ENCODE peak calls at places on chromosomes 5 and 9, in eight cellular contexts. K is IMR-90, X is WTC11, M is sigmoid colon, I is mucosa of gallbladder, C is transverse colon, L is ureter, B is type B pancreatic cell. Q is an unnamed sample.

GRCh38 chr5:5980601-5981000 is 397.7 kb downstream of the MED10 start:
- DNase-seq in M (no peak), I (no peak), C (no peak), X (no peak), K (no peak), B (no peak), L (no peak), Q (no peak)

GRCh38 chr5:55327281-55327680 is 19.5 kb downstream of the MTREX start:
- DNase-seq in M (no peak), L (no peak), X (no peak), K (no peak), C (no peak), B (no peak), I (no peak), Q (no peak)

GRCh38 chr5:173825215-173825865 is 62.8 kb upstream of the CPEB4 start:
- DNase-seq in B (no peak), K (no peak), M (no peak), C (no peak), X (no peak), I (no peak), L (no peak), Q (no peak)

GRCh38 chr5:82011761-82012160 is 39.9 kb downstream of the ATG10 start:
- DNase-seq in M (no peak), L (no peak), C (no peak), X (no peak), B (no peak), K (peak), I (no peak), Q (no peak)

GRCh38 chr9:128685022-128685332 is 4.0 kb upstream of the SET start:
- DNase-seq in L (no peak), M (no peak), B (no peak), X (no peak), C (no peak), I (no peak), K (no peak), Q (no peak)

GRCh38 chr5:134758176-134758503 is 439 bp upstream of the DDX46 start:
- DNase-seq in M (no peak), C (no peak), B (no peak), I (no peak), K (no peak), X (no peak), L (no peak), Q (no peak)

GRCh38 chr9:76605271-76605670 is 146.3 kb downstream of the GCNT1 start:
- DNase-seq in X (no peak), K (no peak), I (no peak), B (no peak), L (no peak), C (no peak), M (no peak), Q (no peak)

GRCh38 chr9:8095531-8096223 is 296.1 kb upstream of the DMAC1 start:
- DNase-seq in K (no peak), B (no peak), I (no peak), L (no peak), X (no peak), M (no peak), C (no peak), Q (no peak)

GRCh38 chr5:142720561-142721275 is 34.8 kb upstream of the FGF1 start:
- DNase-seq in K (peak), I (peak), L (peak), B (peak), X (no peak), C (peak), M (no peak), Q (no peak)

GRCh38 chr5:28743362-28743761 is 1705.0 kb upstream of the CDH9 start:
- DNase-seq in I (no peak), M (no peak), L (no peak), X (no peak), C (no peak), K (no peak), B (no peak), Q (no peak)

GRCh38 chr9:133954862-133955529 is 37.1 kb downstream of the VAV2 start:
- DNase-seq in M (no peak), L (no peak), X (no peak), K (no peak), C (no peak), I (no peak), B (no peak), Q (no peak)

GRCh38 chr5:125327676-125328075 is 581.2 kb upstream of the ZNF608 start:
- DNase-seq in L (no peak), M (no peak), K (no peak), C (no peak), B (no peak), X (no peak), I (no peak), Q (no peak)

GRCh38 chr5:163790497-163790896 is 285.1 kb downstream of the MAT2B start:
- DNase-seq in B (no peak), L (no peak), I (no peak), K (no peak), X (no peak), M (no peak), C (no peak), Q (no peak)

GRCh38 chr9:89842267-89842768 is 237.5 kb downstream of the GADD45G start:
- DNase-seq in I (peak), K (no peak), X (no peak), B (no peak), M (no peak), L (no peak), C (peak), Q (no peak)

GRCh38 chr5:571791-572190 is 40.3 kb upstream of the CEP72 start:
- DNase-seq in C (no peak), K (no peak), L (no peak), M (peak), I (no peak), X (no peak), B (no peak), Q (no peak)

GRCh38 chr9:5846080-5846479 is 13.2 kb upstream of the ERMP1 start:
- DNase-seq in C (no peak), I (no peak), K (no peak), M (no peak), L (no peak), B (no peak), X (no peak), Q (no peak)

GRCh38 chr9:109315889-109316640 is 4.8 kb downstream of the EPB41L4B start:
- DNase-seq in B (no peak), X (no peak), C (peak), I (peak), L (peak), M (no peak), K (peak), Q (peak)

GRCh38 chr9:2676466-2676865 is 40.8 kb upstream of the KCNV2 start:
- DNase-seq in B (no peak), X (no peak), L (no peak), C (no peak), M (no peak), K (no peak), I (no peak), Q (no peak)

GRCh38 chr5:74801941-74802340 is 34.9 kb downstream of the NSA2 start:
- DNase-seq in I (no peak), C (no peak), K (peak), X (no peak), M (no peak), B (no peak), L (no peak), Q (no peak)

GRCh38 chr5:88553926-88554325 is 285.3 kb upstream of the TMEM161B start:
- DNase-seq in M (no peak), X (no peak), C (no peak), K (no peak), I (no peak), L (no peak), B (no peak), Q (no peak)

GRCh38 chr5:66361070-66361469 is 217.0 kb downstream of the SREK1 start:
- DNase-seq in K (no peak), B (no peak), L (no peak), X (no peak), M (no peak), I (no peak), C (no peak), Q (no peak)

GRCh38 chr5:113050606-113051391 is 74.2 kb downstream of the DCP2 start:
- DNase-seq in B (no peak), X (no peak), C (no peak), L (no peak), M (no peak), I (no peak), K (peak), Q (no peak)

GRCh38 chr9:133982971-133983720 is 9.0 kb downstream of the VAV2 start:
- DNase-seq in L (no peak), C (no peak), I (no peak), M (peak), B (no peak), X (peak), K (no peak), Q (peak)

GRCh38 chr9:100206899-100207298 is 107.9 kb downstream of the INVS start:
- DNase-seq in I (no peak), X (no peak), L (no peak), B (no peak), K (peak), C (no peak), M (no peak), Q (no peak)

GRCh38 chr9:23291001-23291400 is 535.0 kb downstream of the ELAVL2 start:
- DNase-seq in K (no peak), I (no peak), M (no peak), L (no peak), C (no peak), X (no peak), B (no peak), Q (no peak)

GRCh38 chr9:20640331-20641187 is 18.3 kb upstream of the MLLT3 start:
- DNase-seq in B (no peak), X (no peak), C (peak), L (peak), M (peak), I (peak), K (peak), Q (no peak)

Q was measured in iPS-NIHi11.